ENCODE peak calls at places on chromosomes 11 and 22, in four cellular contexts. M is EH, S is uterus, B is astrocyte of the spinal cord. P is an unnamed sample.

GRCh38 chr22:39299829-39300178 is 19.6 kb downstream of the RPL3 start:
- DNase-seq in S (no peak), M (peak; percentile 67), B (no peak), P (no peak)

GRCh38 chr11:71120346-71120963 is 131.9 kb downstream of the SHANK2 start:
- DNase-seq in B (no peak), M (peak; percentile 6), S (no peak), P (no peak)

GRCh38 chr11:91308069-91308468 is 916.5 kb upstream of the FAT3 start:
- DNase-seq in S (no peak), B (no peak), M (no peak), P (no peak)

GRCh38 chr22:38618682-38619081 is 37.5 kb downstream of the FAM227A start:
- DNase-seq in M (no peak), S (no peak), B (no peak), P (no peak)

GRCh38 chr11:69552951-69553350 is 71.5 kb downstream of the LINC01488 start:
- DNase-seq in M (no peak), B (no peak), S (no peak), P (no peak)

GRCh38 chr22:42462016-42462415 is 29.8 kb upstream of the NFAM1 start:
- DNase-seq in B (no peak), S (no peak), M (no peak), P (no peak)

GRCh38 chr11:94938399-94939055 is 34.8 kb downstream of the CWC15 start:
- DNase-seq in B (peak; percentile 97), M (peak; percentile 99), S (peak; percentile 79), P (peak; percentile 79)

GRCh38 chr11:23959466-23959865 is 537.4 kb upstream of the LUZP2 start:
- DNase-seq in M (no peak), S (no peak), B (peak; percentile 39), P (no peak)

GRCh38 chr22:22751043-22751603 is 106.7 kb downstream of the GGTLC2 start:
- DNase-seq in M (no peak), S (no peak), B (no peak), P (no peak)

GRCh38 chr11:127493330-127493729 is 492.8 kb upstream of the KIRREL3 start:
- DNase-seq in S (no peak), B (peak; percentile 35), M (peak; percentile 30), P (no peak)

P was measured in heart left ventricle.